ENCODE peak calls at places on chromosomes 16 and 17, in nine cellular contexts. L, U, Q, I, C, N, O, W and F are unnamed samples.

GRCh38 chr17:21210411-21211076 is 3.4 kb downstream of the TMEM11 start:
- DNase-seq in L (no peak), W (no peak), O (no peak), U (no peak), C (peak; percentile 38), N (no peak), I (no peak), Q (no peak), F (no peak)

GRCh38 chr17:56752263-56752662 is 81.5 kb downstream of the C17orf67 start:
- DNase-seq in N (no peak), Q (no peak), W (no peak), O (no peak), U (no peak), C (no peak), L (no peak), I (no peak), F (no peak)

GRCh38 chr17:8887834-8888703 is 20.6 kb upstream of the PIK3R6 start:
- DNase-seq in I (no peak), N (peak; percentile 51), L (peak; percentile 52), O (no peak), Q (no peak), C (peak; percentile 88), W (no peak), U (no peak), F (no peak)

GRCh38 chr16:20850981-20851380 is 44.7 kb downstream of the REXO5 start:
- DNase-seq in Q (no peak), U (no peak), L (no peak), C (no peak), W (no peak), N (no peak), I (no peak), O (no peak), F (no peak)

GRCh38 chr17:80362428-80363119 is 52.4 kb upstream of the ENDOV start:
- DNase-seq in U (no peak), L (no peak), O (no peak), I (no peak), W (no peak), N (peak; percentile 47), C (no peak), Q (no peak), F (no peak)

GRCh38 chr17:75634376-75634740 is 1.1 kb downstream of the SMIM5 start:
- DNase-seq in U (no peak), W (no peak), O (no peak), L (peak; percentile 57), N (no peak), Q (no peak), C (peak; percentile 83), I (no peak), F (no peak)

GRCh38 chr16:24568392-24568791 is 29.0 kb downstream of the RBBP6 start:
- DNase-seq in N (no peak), L (no peak), W (no peak), Q (no peak), C (no peak), O (no peak), I (no peak), U (no peak), F (no peak)

GRCh38 chr17:36673637-36674277 is 72.4 kb downstream of the MRM1 start:
- DNase-seq in C (no peak), W (no peak), I (no peak), O (no peak), U (no peak), Q (no peak), L (no peak), N (no peak), F (no peak)

GRCh38 chr17:79837888-79838540 is 1.2 kb downstream of the CBX4 start:
- DNase-seq in W (peak; percentile 56), C (peak; percentile 41), L (no peak), I (no peak), Q (no peak), U (no peak), N (no peak), O (no peak), F (no peak)

GRCh38 chr17:63699638-63700527 is at the start of gene LIMD2:
- DNase-seq in U (peak; percentile 84), L (peak; percentile 65), Q (peak; percentile 77), C (peak; percentile 90), O (no peak), I (no peak), N (no peak), W (peak; percentile 56), F (no peak)

GRCh38 chr17:48730240-48730550 is 1.6 kb upstream of the HOXB13 start:
- DNase-seq in C (no peak), N (no peak), I (no peak), L (no peak), Q (no peak), O (no peak), W (no peak), U (no peak), F (no peak)

GRCh38 chr16:88773812-88774291 is 11.2 kb downstream of the PIEZO1 start:
- DNase-seq in O (no peak), I (no peak), U (peak; percentile 88), N (peak; percentile 82), Q (no peak), C (peak; percentile 68), L (no peak), W (peak; percentile 46), F (no peak)

GRCh38 chr17:27396941-27397340 is 59.3 kb upstream of the KSR1 start:
- DNase-seq in I (no peak), Q (no peak), C (no peak), O (no peak), U (no peak), W (no peak), L (no peak), N (no peak), F (no peak)

GRCh38 chr17:7443499-7444485 is 1.1 kb upstream of the CHRNB1 start:
- DNase-seq in L (no peak), O (no peak), Q (no peak), I (no peak), U (no peak), W (no peak), C (no peak), N (no peak), F (no peak)

GRCh38 chr17:57524790-57525543 is 220.1 kb downstream of the CCDC182 start:
- DNase-seq in N (peak; percentile 9), L (no peak), U (no peak), Q (no peak), I (no peak), C (no peak), O (no peak), W (no peak), F (no peak)

GRCh38 chr17:17921192-17922082 is 50.8 kb downstream of the TOM1L2 start:
- DNase-seq in O (peak; percentile 89), W (no peak), Q (no peak), L (peak; percentile 86), I (peak; percentile 83), U (no peak), N (peak; percentile 79), C (peak; percentile 77), F (peak; percentile 47)

GRCh38 chr17:4988168-4988567 is 693 bp upstream of the CAMTA2 start:
- DNase-seq in C (no peak), I (no peak), U (no peak), O (no peak), Q (no peak), N (no peak), W (no peak), L (no peak), F (no peak)

GRCh38 chr16:29959293-29959692 is 2.6 kb upstream of the TMEM219 start:
- DNase-seq in I (no peak), W (no peak), O (no peak), C (no peak), L (no peak), N (no peak), U (no peak), Q (no peak), F (no peak)

GRCh38 chr17:76385892-76386786 is 1.7 kb downstream of the SPHK1 start:
- DNase-seq in C (peak; percentile 84), W (peak; percentile 83), Q (peak; percentile 76), N (peak; percentile 82), L (peak; percentile 68), I (no peak), U (peak; percentile 90), O (peak; percentile 68), F (no peak)

DNA sequence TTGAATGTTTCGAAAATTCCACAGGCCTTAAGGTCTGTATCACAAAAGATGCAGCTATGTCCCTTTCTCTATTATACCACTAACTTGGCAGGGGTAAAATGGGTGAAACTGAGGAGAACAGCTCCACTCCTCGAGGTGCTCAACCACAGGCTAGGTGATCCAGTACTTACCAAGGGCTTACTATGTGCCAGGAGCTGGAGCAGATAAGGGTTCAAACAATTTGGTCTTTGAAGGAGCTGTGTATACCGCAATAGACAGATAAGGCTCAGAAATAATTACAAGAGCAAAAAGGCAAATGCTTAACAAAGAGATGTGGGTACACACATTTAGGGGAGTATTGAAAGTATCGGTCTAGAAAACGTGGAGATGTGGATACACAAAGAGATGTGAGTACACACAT is 1.5 kb downstream of the XPO6 start:
- DNase-seq in U (no peak), C (no peak), W (no peak), Q (no peak), O (no peak), L (no peak), I (no peak), N (no peak), F (no peak)
- H3K27ac ChIP-seq in U (peak overlapping the region; percentile 85), C (no peak overlapping the region), W (no peak overlapping the region), Q (peak overlapping the region; percentile 75), O (no peak overlapping the region), L (no peak overlapping the region), I (peak overlapping the region; percentile 90), N (no peak overlapping the region), F (no peak overlapping the region)

GRCh38 chr17:59437766-59438165 is 106.3 kb downstream of the YPEL2 start:
- DNase-seq in I (no peak), O (no peak), C (no peak), W (no peak), L (no peak), U (no peak), Q (no peak), N (no peak), F (no peak)
- H3K27ac ChIP-seq in I (no peak overlapping the region), O (no peak overlapping the region), C (no peak overlapping the region), W (no peak overlapping the region), L (no peak overlapping the region), U (no peak overlapping the region), Q (no peak overlapping the region), N (no peak overlapping the region), F (peak overlapping the region; percentile 57)

DNA sequence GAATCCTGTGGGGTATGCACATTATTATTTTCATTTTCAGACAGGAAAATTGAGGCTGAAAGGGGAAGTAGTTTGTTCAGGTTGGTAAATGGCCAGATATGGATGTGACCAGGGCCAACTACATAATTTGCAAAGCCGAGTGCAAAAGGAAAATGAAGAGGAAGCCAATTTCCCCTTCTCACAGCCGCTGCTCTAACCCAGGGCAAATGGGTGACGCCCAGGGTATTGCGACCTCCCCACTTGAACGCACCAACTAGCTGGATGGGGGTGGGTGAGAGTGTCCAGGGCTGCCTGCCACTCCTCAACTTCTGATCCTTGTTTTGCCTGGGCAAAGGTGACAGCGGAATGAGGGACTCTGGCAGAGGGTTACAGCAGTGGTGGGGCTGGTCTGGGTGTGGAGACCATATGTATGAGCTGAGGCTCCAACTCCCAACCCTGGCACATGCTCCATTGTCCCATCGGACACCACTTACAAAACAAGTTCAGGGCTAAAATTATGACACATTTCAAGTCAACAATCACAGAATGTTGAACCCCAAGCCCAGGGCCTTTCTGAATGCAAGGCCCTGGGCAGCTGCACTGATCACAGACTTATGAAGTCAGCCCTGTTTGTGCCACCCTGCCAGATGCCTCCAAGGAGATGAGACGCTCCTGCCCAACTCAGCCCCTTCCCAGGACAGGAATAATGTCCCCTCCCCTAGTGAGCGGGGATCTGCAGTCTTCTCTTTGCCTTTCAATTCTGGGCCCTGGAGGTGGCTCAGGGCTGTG is 1.7 kb downstream of the ANKRD40CL start:
- DNase-seq in N (no peak), O (no peak), U (no peak), I (no peak), C (no peak), Q (no peak), L (no peak), W (no peak), F (no peak)
- H3K27ac ChIP-seq in N (no peak overlapping the region), O (no peak overlapping the region), U (peak overlapping the region; percentile 39), I (no peak overlapping the region), C (no peak overlapping the region), Q (no peak overlapping the region), L (no peak overlapping the region), W (peak overlapping the region; percentile 10), F (no peak overlapping the region)

GRCh38 chr17:47225911-47226688 is 17.0 kb downstream of the MYL4 start:
- DNase-seq in L (no peak), N (no peak), W (no peak), U (no peak), I (no peak), Q (no peak), C (no peak), O (no peak), F (no peak)
- H3K27ac ChIP-seq in L (no peak overlapping the region), N (peak overlapping the region; percentile 89), W (no peak overlapping the region), U (peak overlapping the region; percentile 74), I (no peak overlapping the region), Q (no peak overlapping the region), C (no peak overlapping the region), O (no peak overlapping the region), F (peak overlapping the region; percentile 31)